ENCODE peak calls at places on chromosome X, in six cellular contexts. J, U, M, N, Y and E are unnamed samples.

GRCh38 chrX:123960956-123961267 is 594 bp upstream of the STAG2 start:
- DNase-seq in Y (peak), N (no peak), J (no peak), M (no peak), U (no peak), E (no peak)

GRCh38 chrX:125291124-125291523 is 28.5 kb upstream of the TEX13C start:
- DNase-seq in U (no peak), M (no peak), N (no peak), J (no peak), Y (no peak), E (no peak)

GRCh38 chrX:21166302-21166982 is 207.8 kb upstream of the CNKSR2 start:
- DNase-seq in U (no peak), Y (no peak), M (no peak), N (peak), J (no peak), E (no peak)

GRCh38 chrX:130170752-130171445 is 863 bp upstream of the RAB33A start:
- DNase-seq in N (no peak), U (no peak), Y (no peak), M (no peak), J (no peak), E (no peak)

GRCh38 chrX:130393451-130394074 is 8.1 kb upstream of the GPR119 start:
- DNase-seq in J (no peak), U (peak), Y (peak), M (no peak), N (peak), E (no peak)

GRCh38 chrX:115494133-115494532 is 66.8 kb upstream of the PLS3 start:
- DNase-seq in N (no peak), Y (no peak), M (no peak), J (no peak), U (no peak), E (no peak)

GRCh38 chrX:10900585-10901289 is 210.4 kb upstream of the HCCS start:
- DNase-seq in J (no peak), M (no peak), N (peak), U (no peak), Y (no peak), E (no peak)

GRCh38 chrX:110180176-110180927 is 137.5 kb downstream of the AMMECR1 start:
- DNase-seq in J (no peak), M (no peak), N (peak), Y (no peak), U (no peak), E (no peak)

GRCh38 chrX:15474058-15474457 is 19.1 kb downstream of the PIR start:
- DNase-seq in M (no peak), Y (no peak), J (no peak), N (no peak), U (no peak), E (no peak)

GRCh38 chrX:32599156-32599555 is 612.2 kb downstream of the DMD start:
- DNase-seq in Y (no peak), U (no peak), N (no peak), M (no peak), J (no peak), E (no peak)

GRCh38 chrX:53288173-53288572 is 6.8 kb upstream of the IQSEC2 start:
- DNase-seq in J (peak), Y (peak), N (peak), M (no peak), U (no peak), E (no peak)

GRCh38 chrX:12007881-12008280 is 130.4 kb upstream of the FRMPD4 start:
- DNase-seq in Y (no peak), U (no peak), N (peak), J (no peak), M (no peak), E (no peak)

GRCh38 chrX:53486285-53486684 is 52.1 kb upstream of the HSD17B10 start:
- DNase-seq in Y (no peak), M (no peak), N (no peak), U (no peak), J (no peak), E (no peak)

GRCh38 chrX:70592091-70592490 is 147.5 kb downstream of the DLG3 start:
- DNase-seq in J (no peak), Y (no peak), U (no peak), M (peak), N (peak), E (no peak)

GRCh38 chrX:150934453-150934852 is 36.0 kb upstream of the CD99L2 start:
- DNase-seq in J (no peak), M (no peak), Y (no peak), U (no peak), N (peak), E (no peak)

GRCh38 chrX:39974228-39974627 is 123.5 kb downstream of the BCOR start:
- DNase-seq in N (no peak), M (no peak), J (no peak), Y (no peak), U (no peak), E (no peak)

GRCh38 chrX:31136144-31136572 is 64.3 kb upstream of the FTHL17 start:
- DNase-seq in Y (no peak), J (no peak), U (no peak), N (no peak), M (no peak), E (no peak)

GRCh38 chrX:32530802-32531403 is 680.4 kb downstream of the DMD start:
- DNase-seq in U (no peak), J (no peak), N (peak), Y (peak), M (no peak), E (no peak)

GRCh38 chrX:8879750-8880149 is 78.6 kb upstream of the FAM9A start:
- DNase-seq in N (peak), Y (no peak), M (no peak), U (no peak), J (no peak), E (no peak)
- TF ChIP-seq CTCF in N (peak), Y (peak), M (peak), U (no peak), J (peak), E (no peak)

GRCh38 chrX:45518552-45518951 is 317.9 kb upstream of the DIPK2B start:
- DNase-seq in U (no peak), Y (no peak), N (no peak), M (no peak), J (no peak), E (no peak)

GRCh38 chrX:45517090-45517973 is 316.7 kb upstream of the DIPK2B start:
- DNase-seq in Y (no peak), U (no peak), M (no peak), J (no peak), N (peak), E (no peak)

GRCh38 chrX:45513042-45513441 is 312.4 kb upstream of the DIPK2B start:
- DNase-seq in J (no peak), Y (no peak), N (no peak), M (no peak), U (no peak), E (no peak)

GRCh38 chrX:45515262-45516215 is 314.9 kb upstream of the DIPK2B start:
- DNase-seq in N (peak), U (no peak), Y (peak), M (peak), J (peak), E (no peak)
- TF ChIP-seq CTCF in N (peak), U (peak), Y (no peak), M (peak), J (peak), E (peak)

GRCh38 chrX:102339312-102340298 is 92.6 kb downstream of the NXF2 start:
- DNase-seq in Y (no peak), U (no peak), M (no peak), N (no peak), J (no peak), E (peak)

GRCh38 chrX:102341867-102342266 is 94.9 kb downstream of the NXF2 start:
- DNase-seq in N (no peak), M (no peak), Y (no peak), U (no peak), J (no peak), E (no peak)

GRCh38 chrX:102338162-102338561 is 91.2 kb downstream of the NXF2 start:
- DNase-seq in Y (no peak), U (no peak), N (no peak), M (no peak), J (no peak), E (peak)
- TF ChIP-seq CTCF in Y (no peak), U (no peak), N (no peak), M (no peak), J (no peak), E (no peak)

GRCh38 chrX:24301060-24301459 is 12.8 kb downstream of the SUPT20HL2 start:
- DNase-seq in Y (no peak), U (no peak), J (no peak), N (no peak), M (no peak), E (no peak)

GRCh38 chrX:24305905-24306304 is 8.0 kb downstream of the SUPT20HL2 start:
- DNase-seq in M (no peak), U (no peak), N (no peak), Y (no peak), J (no peak), E (no peak)

GRCh38 chrX:24301806-24302205 is 12.1 kb downstream of the SUPT20HL2 start:
- DNase-seq in Y (no peak), N (no peak), J (no peak), M (no peak), U (no peak), E (no peak)

GRCh38 chrX:24306430-24306829 is 7.4 kb downstream of the SUPT20HL2 start:
- DNase-seq in M (no peak), Y (no peak), N (no peak), U (no peak), J (no peak), E (no peak)
- TF ChIP-seq CTCF in M (no peak), Y (no peak), N (no peak), U (no peak), J (no peak), E (no peak)